ENCODE peak calls at places on chromosomes 1 and 21, in six cellular contexts. X is activated CD4-positive, alpha-beta T cell treated with anti-CD3 and anti-CD28 coated beads, Interleukin-2, amount 50 U/mL, for 48 hours; M is activated T-helper 1 cell treated with Interleukin-2 at 50 U/mL for 16 hours; U is Right ventricle myocardium superior; Y is H9; Z is NCI-H1694 treated with DMSO at 0.1 percent for 48 hours. F is an unnamed sample.

GRCh38 chr21:15660424-15660805 is 69.4 kb upstream of the USP25 start:
- DNase-seq in M (no peak), Y (no peak), U (no peak), X (no peak), Z (no peak), F (no peak)

GRCh38 chr1:35923841-35924240 is 7.1 kb upstream of the AGO3 start:
- DNase-seq in X (no peak), M (no peak), U (no peak), Y (no peak), Z (no peak), F (no peak)

GRCh38 chr1:193614817-193615216 is 428.4 kb upstream of the B3GALT2 start:
- DNase-seq in U (no peak), M (no peak), Y (no peak), Z (no peak), X (no peak), F (no peak)

GRCh38 chr1:13224480-13225060 is 1.4 kb downstream of the PRAMEF18 start:
- DNase-seq in U (peak), Z (no peak), Y (no peak), M (no peak), X (no peak), F (no peak)

GRCh38 chr1:102852583-102852982 is 255.7 kb downstream of the COL11A1 start:
- DNase-seq in U (no peak), X (no peak), Z (no peak), Y (no peak), M (no peak), F (no peak)

GRCh38 chr1:156912861-156913808 is 7.3 kb upstream of the LRRC71 start:
- DNase-seq in Z (no peak), M (no peak), U (peak), X (no peak), Y (peak), F (no peak)

GRCh38 chr1:41783189-41783639 is 135.5 kb downstream of the HIVEP3 start:
- DNase-seq in M (no peak), U (no peak), X (peak), Z (no peak), Y (no peak), F (no peak)

GRCh38 chr21:27314096-27314495 is 347.2 kb upstream of the ADAMTS5 start:
- DNase-seq in U (no peak), Y (no peak), Z (no peak), M (no peak), X (no peak), F (no peak)

GRCh38 chr1:53303651-53304515 is 24.0 kb downstream of the LRP8 start:
- DNase-seq in Y (no peak), Z (peak), U (no peak), M (no peak), X (no peak), F (no peak)

GRCh38 chr1:27551953-27552312 is 52.0 kb downstream of the AHDC1 start:
- DNase-seq in M (no peak), U (no peak), Z (no peak), Y (no peak), X (no peak), F (no peak)

GRCh38 chr1:186275818-186276217 is 99.2 kb downstream of the TPR start:
- DNase-seq in U (no peak), X (no peak), Y (no peak), M (no peak), Z (no peak), F (no peak)